ENCODE peak calls at places on chromosomes 7 and 10, in four cellular contexts. J, H, X and F are unnamed samples.

GRCh38 chr10:109593686-109594085 is 329.6 kb downstream of the XPNPEP1 start:
- DNase-seq in J (no peak), X (no peak), H (no peak), F (no peak)

GRCh38 chr10:51231754-51232153 is 157.5 kb downstream of the PRKG1 start:
- DNase-seq in J (no peak), X (no peak), H (no peak), F (no peak)

GRCh38 chr7:363626-364025 is 73.7 kb downstream of the FOXL3 start:
- DNase-seq in X (peak; percentile 36), J (no peak), H (no peak), F (peak; percentile 53)

GRCh38 chr10:103663802-103664201 is 170.3 kb downstream of the NEURL1 start:
- DNase-seq in H (no peak), X (peak; percentile 74), J (no peak), F (no peak)

GRCh38 chr10:12319085-12319484 is 30.3 kb upstream of the CAMK1D start:
- DNase-seq in H (no peak), X (no peak), J (no peak), F (no peak)

GRCh38 chr7:30912986-30913671 is 1.5 kb downstream of the AQP1 start:
- DNase-seq in J (no peak), H (no peak), X (peak; percentile 56), F (peak; percentile 50)

GRCh38 chr10:42888504-42889095 is 106.0 kb downstream of the BMS1 start:
- DNase-seq in J (no peak), H (no peak), X (no peak), F (no peak)

GRCh38 chr7:130865408-130866236 is 131.6 kb upstream of the KLF14 start:
- DNase-seq in X (no peak), H (no peak), J (no peak), F (no peak)

GRCh38 chr10:34637419-34637911 is 177.6 kb downstream of the PARD3 start:
- DNase-seq in J (no peak), X (peak; percentile 74), H (peak; percentile 22), F (peak; percentile 73)

GRCh38 chr10:72605137-72605536 is 20.7 kb downstream of the MICU1 start:
- DNase-seq in X (no peak), H (no peak), J (no peak), F (no peak)

GRCh38 chr7:101740981-101741725 is 76.3 kb upstream of the CUX1 start:
- DNase-seq in H (no peak), J (no peak), X (no peak), F (no peak)

GRCh38 chr10:91987397-91988037 is 63.9 kb downstream of the BTAF1 start:
- DNase-seq in J (no peak), X (no peak), H (no peak), F (no peak)

GRCh38 chr10:105973252-105973877 is 1191.1 kb downstream of the SORCS1 start:
- DNase-seq in J (no peak), X (no peak), H (no peak), F (no peak)

GRCh38 chr10:14822879-14823755 is 14.7 kb downstream of the CDNF start:
- DNase-seq in J (no peak), H (peak; percentile 66), X (no peak), F (peak; percentile 71)

GRCh38 chr10:103546401-103546800 is 52.9 kb downstream of the NEURL1 start:
- DNase-seq in H (no peak), J (no peak), X (no peak), F (no peak)

GRCh38 chr7:30817060-30817770 is 46.0 kb downstream of the MINDY4 start:
- DNase-seq in X (no peak), J (no peak), H (no peak), F (no peak)

DNA sequence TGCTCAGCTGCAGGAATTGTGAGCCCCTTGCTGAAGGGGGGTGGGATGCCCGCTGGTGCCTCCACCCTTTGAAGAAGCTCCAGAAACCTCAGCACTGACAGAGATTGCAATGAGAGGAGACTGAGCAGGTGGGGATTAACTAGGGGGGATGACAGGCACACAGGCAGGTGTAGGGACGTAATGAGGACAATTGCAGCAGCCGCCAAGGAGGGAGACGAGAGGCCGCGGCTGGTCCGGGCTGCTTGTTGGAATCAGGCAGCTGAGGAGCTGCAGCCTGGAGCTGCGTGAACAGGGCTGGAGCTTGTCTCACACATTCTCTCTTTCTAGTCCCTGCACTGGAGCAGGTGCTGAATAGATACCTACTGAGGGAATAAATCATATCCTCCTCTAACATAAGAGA is 122.0 kb upstream of the TCERG1L start:
- DNase-seq in X (peak; percentile 22), J (no peak), H (no peak), F (no peak)
- H3K9me3 ChIP-seq in X (no peaks in the 10 kb centered on the region), J (no peaks in the 10 kb centered on the region), H (no peaks in the 10 kb centered on the region), F (no peaks in the 10 kb centered on the region)

GRCh38 chr7:5572439-5572838 is 148.8 kb upstream of the TNRC18 start:
- DNase-seq in J (no peak), H (no peak), X (no peak), F (no peak)
- H3K9me3 ChIP-seq in J (no peaks in the 10 kb centered on the region), H (no peaks in the 10 kb centered on the region), X (no peaks in the 10 kb centered on the region), F (no peaks in the 10 kb centered on the region)

DNA sequence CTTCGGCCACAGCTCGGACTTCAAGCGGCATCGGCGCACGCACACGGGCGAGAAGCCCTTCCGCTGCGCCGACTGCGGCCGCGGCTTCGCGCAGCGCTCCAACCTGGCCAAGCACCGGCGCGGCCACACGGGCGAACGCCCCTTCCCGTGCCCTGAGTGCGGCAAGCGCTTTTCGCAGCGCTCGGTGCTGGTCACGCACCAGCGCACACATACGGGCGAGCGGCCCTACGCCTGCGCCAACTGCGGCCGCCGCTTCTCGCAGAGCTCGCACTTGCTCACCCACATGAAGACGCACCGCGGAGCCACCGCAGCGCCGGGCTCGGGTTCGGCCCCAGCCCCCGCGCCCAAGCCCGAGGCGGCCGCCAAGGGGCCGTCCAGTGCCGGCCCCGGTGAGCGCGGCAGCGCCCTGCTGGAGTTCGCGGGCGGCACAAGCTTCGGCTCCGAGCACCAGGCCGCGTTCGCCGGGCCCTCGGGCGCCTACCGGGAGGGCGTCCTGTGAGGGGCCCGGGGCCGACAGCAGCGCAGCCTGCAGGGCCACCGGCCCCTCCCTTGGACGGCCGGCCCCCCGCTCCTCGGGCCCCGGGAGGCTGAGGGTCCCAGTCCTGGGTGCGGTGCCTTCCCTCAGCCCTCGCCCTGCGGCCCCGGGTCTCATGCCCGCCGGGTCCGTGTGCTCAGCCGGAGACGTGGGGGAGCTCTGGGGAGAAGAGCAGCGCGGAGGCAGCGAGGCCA is 17.2 kb downstream of the ZNF316 start:
- DNase-seq in H (no peak), X (peak; percentile 51), J (no peak), F (no peak)
- H3K9me3 ChIP-seq in H (peaks cover 48% of the 10 kb centered on the region), X (no peaks in the 10 kb centered on the region), J (no peaks in the 10 kb centered on the region), F (peaks cover 2% of the 10 kb centered on the region)

GRCh38 chr10:21827308-21827707 is 176.2 kb downstream of the DNAJC1 start:
- DNase-seq in H (no peak), X (no peak), J (no peak), F (no peak)
- H3K9me3 ChIP-seq in H (peaks cover 52% of the 10 kb centered on the region), X (peaks cover 64% of the 10 kb centered on the region), J (peaks cover 37% of the 10 kb centered on the region), F (peaks cover 51% of the 10 kb centered on the region)

GRCh38 chr10:10663587-10663986 is 354.1 kb upstream of the CELF2 start:
- DNase-seq in H (no peak), X (no peak), J (no peak), F (no peak)
- H3K9me3 ChIP-seq in H (peaks cover 2% of the 10 kb centered on the region), X (no peaks in the 10 kb centered on the region), J (no peaks in the 10 kb centered on the region), F (no peaks in the 10 kb centered on the region)